ENCODE peak calls at places on chromosomes 1 and 21, in nine cellular contexts. P, C, U, J, V, Y, I, L and E are unnamed samples.

GRCh38 chr1:231016966-231017365 is 23.1 kb downstream of the FAM89A start:
- DNase-seq in J (no peak), L (no peak), U (no peak), C (peak; percentile 82), I (no peak), V (no peak), P (no peak), Y (no peak), E (no peak)

GRCh38 chr1:1144122-1144842 is 28.4 kb upstream of the C1orf159 start:
- DNase-seq in J (peak; percentile 65), I (peak; percentile 56), C (no peak), U (peak; percentile 53), V (no peak), P (no peak), Y (peak; percentile 72), L (no peak), E (no peak)

GRCh38 chr1:24553931-24554330 is 2.0 kb upstream of the NCMAP start:
- DNase-seq in C (no peak), L (no peak), U (no peak), Y (no peak), P (no peak), J (no peak), V (no peak), I (no peak), E (no peak)

GRCh38 chr21:31475223-31475622 is 131.2 kb upstream of the TIAM1 start:
- DNase-seq in I (no peak), U (no peak), C (no peak), Y (no peak), V (no peak), J (no peak), L (no peak), P (no peak), E (no peak)

GRCh38 chr1:3453891-3454810 is at the start of gene ARHGEF16:
- DNase-seq in P (peak; percentile 54), I (peak; percentile 80), L (peak; percentile 66), V (peak; percentile 34), J (no peak), Y (peak; percentile 21), U (peak; percentile 70), C (no peak), E (peak; percentile 48)

GRCh38 chr21:32411366-32412161 is 942 bp upstream of the EVA1C start:
- DNase-seq in V (peak; percentile 92), Y (peak; percentile 58), C (no peak), L (no peak), I (peak; percentile 87), P (peak; percentile 97), J (no peak), U (no peak), E (peak; percentile 96)

GRCh38 chr1:23103001-23103879 is 65.4 kb downstream of the LUZP1 start:
- DNase-seq in U (peak; percentile 79), I (no peak), C (no peak), J (peak; percentile 12), P (no peak), V (peak; percentile 51), L (peak; percentile 31), Y (peak; percentile 56), E (no peak)

GRCh38 chr1:15584489-15585363 is at the start of gene AGMAT:
- DNase-seq in P (peak; percentile 19), J (peak; percentile 86), I (no peak), U (peak; percentile 79), L (no peak), Y (peak; percentile 40), C (no peak), V (peak; percentile 31), E (peak; percentile 33)

GRCh38 chr1:228415853-228416216 is 826 bp downstream of the TRIM17 start:
- DNase-seq in I (no peak), V (no peak), C (no peak), P (no peak), L (no peak), U (no peak), J (no peak), Y (no peak), E (no peak)

GRCh38 chr1:12275370-12275769 is 45.5 kb downstream of the VPS13D start:
- DNase-seq in V (peak; percentile 41), C (no peak), U (peak; percentile 38), L (no peak), I (no peak), J (peak; percentile 26), Y (peak; percentile 14), P (peak; percentile 28), E (no peak)

DNA sequence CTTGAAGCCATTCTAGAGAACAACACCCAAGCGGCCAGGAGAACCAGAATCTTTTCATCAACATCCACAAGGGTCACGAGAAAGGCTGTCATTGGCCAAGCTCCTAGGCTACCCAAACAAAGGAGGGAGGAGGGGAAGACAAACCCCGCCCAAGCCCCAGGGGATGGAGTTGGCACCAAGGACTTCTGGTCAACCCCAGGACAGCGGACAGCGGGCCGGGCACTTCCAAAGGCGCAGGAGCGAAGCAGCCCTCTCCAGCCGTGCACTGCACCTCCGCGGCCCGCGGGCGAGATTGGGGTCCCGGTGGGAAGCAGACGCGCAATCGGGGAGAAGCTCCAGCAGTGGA is at the start of gene CLIC6:
- DNase-seq in P (peak; percentile 34), L (no peak), J (peak; percentile 71), C (no peak), I (peak; percentile 52), Y (no peak), U (no peak), V (no peak), E (no peak)
- H3K4me3 ChIP-seq in P (peak within 1 kb of the TSS; percentile 70), L (no peak within 1 kb of the TSS), J (peak within 1 kb of the TSS; percentile 82), C (no peak within 1 kb of the TSS), I (peak within 1 kb of the TSS; percentile 24), Y (no peak within 1 kb of the TSS), U (no peak within 1 kb of the TSS), V (no peak within 1 kb of the TSS), E (peak within 1 kb of the TSS; percentile 47)

GRCh38 chr1:205225901-205226765 is 1.6 kb upstream of the TMCC2 start:
- DNase-seq in I (no peak), U (no peak), L (no peak), P (no peak), Y (no peak), V (no peak), C (peak; percentile 44), J (no peak), E (no peak)
- H3K4me3 ChIP-seq in I (no peak overlapping the region), U (no peak overlapping the region), L (no peak overlapping the region), P (no peak overlapping the region), Y (no peak overlapping the region), V (no peak overlapping the region), C (no peak overlapping the region), J (no peak overlapping the region), E (no peak overlapping the region)

DNA sequence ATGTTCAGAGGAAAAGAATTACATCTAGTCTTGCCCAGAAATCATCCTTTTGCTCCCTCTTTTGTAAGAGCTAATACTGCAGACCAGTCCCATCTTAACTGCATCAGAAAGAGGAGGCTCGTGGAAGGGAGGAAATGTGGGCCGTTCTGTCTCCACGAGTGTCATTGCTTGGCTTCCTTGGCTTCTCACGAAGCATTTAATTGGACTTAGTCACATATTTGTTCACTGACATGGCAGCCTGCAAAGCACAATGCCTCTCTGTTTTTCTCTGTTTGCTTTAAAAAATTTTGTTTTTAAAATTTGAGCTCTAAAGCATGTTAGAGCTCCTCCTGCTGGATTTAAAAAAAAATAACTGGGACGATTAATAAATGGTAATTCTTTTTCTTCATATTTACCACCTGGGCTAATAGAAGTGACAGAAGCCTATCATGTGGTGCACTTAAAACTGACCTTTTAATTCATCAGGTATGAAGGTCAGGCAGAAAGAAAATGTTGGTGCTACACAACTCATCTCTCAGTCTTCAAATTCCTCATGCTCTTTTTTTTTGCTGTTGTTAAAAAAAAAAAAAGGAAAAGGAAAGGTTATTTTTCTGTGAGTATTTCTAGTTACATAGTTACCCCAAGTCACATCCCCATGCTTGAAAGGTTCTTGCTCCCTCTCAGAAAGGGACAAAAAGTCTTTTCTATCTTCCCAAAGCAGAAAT is 21.0 kb upstream of the C1orf105 start:
- DNase-seq in L (peak; percentile 58), U (peak; percentile 11), I (peak; percentile 43), V (peak; percentile 97), J (peak; percentile 82), Y (peak; percentile 45), C (no peak), P (peak; percentile 34), E (peak; percentile 63)
- H3K4me3 ChIP-seq in L (no peak overlapping the region), U (no peak overlapping the region), I (no peak overlapping the region), V (no peak overlapping the region), J (peak overlapping the region; percentile 19), Y (no peak overlapping the region), C (no peak overlapping the region), P (peak overlapping the region; percentile 28), E (peak overlapping the region; percentile 20)

DNA sequence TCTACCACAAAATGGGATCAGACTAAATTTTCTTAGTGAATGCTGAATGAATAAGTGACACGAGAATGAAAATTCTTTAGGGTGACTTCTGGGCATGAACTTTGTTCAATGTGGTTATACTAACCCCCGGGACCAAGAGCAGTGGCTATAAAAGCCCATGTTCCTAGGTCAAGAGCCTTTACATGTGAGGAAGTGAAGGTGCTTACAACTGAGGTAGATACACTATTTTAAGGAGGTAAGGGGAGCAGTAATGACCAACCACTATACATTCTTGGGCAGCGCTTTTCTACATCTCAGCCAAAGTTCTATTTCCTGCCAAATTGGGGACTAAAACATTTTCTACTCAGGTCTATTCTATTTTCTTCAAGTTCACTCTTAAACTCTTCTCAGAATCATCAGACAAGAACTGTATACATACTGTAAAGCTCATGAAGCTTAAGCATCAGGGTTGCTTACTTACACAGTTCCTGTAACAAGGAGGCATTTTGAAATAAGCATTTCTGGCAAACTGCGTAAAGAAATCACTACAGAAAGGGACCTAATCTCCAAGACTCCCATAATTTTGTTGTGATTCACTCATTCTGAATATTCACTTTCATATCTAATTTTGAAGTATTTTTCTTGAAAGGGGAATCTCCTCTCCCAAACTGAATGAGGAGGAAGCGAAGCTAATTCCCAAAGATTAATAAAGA is 8.5 kb upstream of the ARHGAP29 start:
- DNase-seq in U (no peak), Y (no peak), I (no peak), L (no peak), C (no peak), J (no peak), P (no peak), V (peak; percentile 73), E (no peak)
- H3K4me3 ChIP-seq in U (no peak overlapping the region), Y (no peak overlapping the region), I (no peak overlapping the region), L (peak overlapping the region; percentile 83), C (peak overlapping the region; percentile 71), J (no peak overlapping the region), P (peak overlapping the region; percentile 80), V (peak overlapping the region; percentile 21), E (peak overlapping the region; percentile 55)

GRCh38 chr21:44006656-44007055 is 5.5 kb upstream of the TRAPPC10 start:
- DNase-seq in I (no peak), L (no peak), J (no peak), P (peak; percentile 62), U (no peak), Y (no peak), C (no peak), V (peak; percentile 89), E (peak; percentile 87)
- H3K4me3 ChIP-seq in I (no peak overlapping the region), L (no peak overlapping the region), J (no peak overlapping the region), P (no peak overlapping the region), U (no peak overlapping the region), Y (no peak overlapping the region), C (no peak overlapping the region), V (no peak overlapping the region), E (no peak overlapping the region)

DNA sequence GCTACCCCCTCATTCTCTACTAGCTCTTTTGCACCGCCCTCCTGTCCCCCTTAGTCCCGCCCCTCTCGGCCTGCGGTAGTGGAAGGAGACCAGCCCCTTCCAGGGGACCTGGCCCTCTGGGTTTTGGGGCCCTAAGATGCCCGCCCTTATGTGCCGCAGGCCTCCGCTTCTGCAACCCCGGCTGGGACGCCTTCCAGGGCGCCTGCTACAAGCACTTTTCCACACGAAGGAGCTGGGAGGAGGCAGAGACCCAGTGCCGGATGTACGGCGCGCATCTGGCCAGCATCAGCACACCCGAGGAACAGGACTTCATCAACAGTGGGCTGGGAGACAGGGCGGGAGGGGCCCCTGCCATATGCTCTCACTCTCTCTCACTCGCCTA is 14.9 kb downstream of the BCAN start:
- DNase-seq in J (no peak), V (peak; percentile 47), L (no peak), I (no peak), P (no peak), Y (peak; percentile 15), U (no peak), C (no peak), E (no peak)
- H3K4me3 ChIP-seq in J (no peak overlapping the region), V (no peak overlapping the region), L (no peak overlapping the region), I (no peak overlapping the region), P (peak overlapping the region; percentile 56), Y (no peak overlapping the region), U (no peak overlapping the region), C (no peak overlapping the region), E (no peak overlapping the region)